ENCODE peak calls at places on chromosome 15, in seven cellular contexts. One of them, this sample, is unnamed.

GRCh38 chr15:45630958-45631691 is 3.7 kb upstream of the SQOR start:
- DNase-seq in H9: no peak
- DNase-seq in IMR-90: peak
- DNase-seq in H1: no peak
- DNase-seq in neuronal stem cell: no peak
- DNase-seq in trophoblast cell: peak
- DNase-seq in mesenchymal stem cell: peak
- DNase-seq in this sample: peak

GRCh38 chr15:81092559-81092902 is 41.5 kb upstream of the CFAP161 start:
- DNase-seq in H9: no peak
- DNase-seq in IMR-90: no peak
- DNase-seq in H1: no peak
- DNase-seq in neuronal stem cell: no peak
- DNase-seq in trophoblast cell: no peak
- DNase-seq in mesenchymal stem cell: no peak
- DNase-seq in this sample: no peak

GRCh38 chr15:84716036-84716732 is at the start of gene SEC11A:
- DNase-seq in H9: peak
- DNase-seq in IMR-90: peak
- DNase-seq in H1: peak
- DNase-seq in neuronal stem cell: peak
- DNase-seq in trophoblast cell: peak
- DNase-seq in mesenchymal stem cell: peak
- DNase-seq in this sample: peak

GRCh38 chr15:90934949-90935751 is at the start of gene UNC45A:
- DNase-seq in H9: peak
- DNase-seq in IMR-90: peak
- DNase-seq in H1: peak
- DNase-seq in neuronal stem cell: peak
- DNase-seq in trophoblast cell: peak
- DNase-seq in mesenchymal stem cell: peak
- DNase-seq in this sample: peak

GRCh38 chr15:43249699-43250203 is 17.0 kb downstream of the TGM5 start:
- DNase-seq in H9: no peak
- DNase-seq in IMR-90: peak
- DNase-seq in H1: no peak
- DNase-seq in neuronal stem cell: no peak
- DNase-seq in trophoblast cell: no peak
- DNase-seq in mesenchymal stem cell: peak
- DNase-seq in this sample: peak

GRCh38 chr15:93478922-93479321 is 389.9 kb upstream of the RGMA start:
- DNase-seq in H9: no peak
- DNase-seq in IMR-90: no peak
- DNase-seq in H1: no peak
- DNase-seq in neuronal stem cell: no peak
- DNase-seq in trophoblast cell: no peak
- DNase-seq in mesenchymal stem cell: no peak
- DNase-seq in this sample: peak

GRCh38 chr15:89419370-89419984 is 76.9 kb downstream of the RHCG start:
- DNase-seq in H9: peak
- DNase-seq in IMR-90: peak
- DNase-seq in H1: no peak
- DNase-seq in neuronal stem cell: peak
- DNase-seq in trophoblast cell: no peak
- DNase-seq in mesenchymal stem cell: peak
- DNase-seq in this sample: peak

GRCh38 chr15:67085818-67086649 is 20.6 kb downstream of the SMAD3 start:
- DNase-seq in H9: no peak
- DNase-seq in IMR-90: peak
- DNase-seq in H1: no peak
- DNase-seq in neuronal stem cell: no peak
- DNase-seq in trophoblast cell: peak
- DNase-seq in mesenchymal stem cell: peak
- DNase-seq in this sample: peak

GRCh38 chr15:68374346-68374745 is 57.6 kb downstream of the ITGA11 start:
- DNase-seq in H9: peak
- DNase-seq in IMR-90: no peak
- DNase-seq in H1: no peak
- DNase-seq in neuronal stem cell: no peak
- DNase-seq in trophoblast cell: no peak
- DNase-seq in mesenchymal stem cell: no peak
- DNase-seq in this sample: no peak

GRCh38 chr15:70569139-70569717 is 194.1 kb downstream of the UACA start:
- DNase-seq in H9: peak
- DNase-seq in IMR-90: peak
- DNase-seq in H1: no peak
- DNase-seq in neuronal stem cell: no peak
- DNase-seq in trophoblast cell: no peak
- DNase-seq in mesenchymal stem cell: peak
- DNase-seq in this sample: peak

GRCh38 chr15:19944261-19944888 is 597.2 kb downstream of the GOLGA6L6 start:
- DNase-seq in H9: no peak
- DNase-seq in IMR-90: no peak
- DNase-seq in H1: no peak
- DNase-seq in neuronal stem cell: no peak
- DNase-seq in trophoblast cell: no peak
- DNase-seq in mesenchymal stem cell: no peak
- DNase-seq in this sample: no peak

GRCh38 chr15:89278307-89278706 is 34.5 kb downstream of the FANCI start:
- DNase-seq in H9: no peak
- DNase-seq in IMR-90: peak
- DNase-seq in H1: no peak
- DNase-seq in neuronal stem cell: no peak
- DNase-seq in trophoblast cell: no peak
- DNase-seq in mesenchymal stem cell: no peak
- DNase-seq in this sample: no peak

GRCh38 chr15:94021621-94022320 is 209.6 kb upstream of the MCTP2 start:
- DNase-seq in H9: no peak
- DNase-seq in IMR-90: no peak
- DNase-seq in H1: no peak
- DNase-seq in neuronal stem cell: no peak
- DNase-seq in trophoblast cell: no peak
- DNase-seq in mesenchymal stem cell: no peak
- DNase-seq in this sample: no peak

GRCh38 chr15:74541494-74542191 is 623 bp downstream of the ARID3B start:
- DNase-seq in H9: peak
- DNase-seq in IMR-90: peak
- DNase-seq in H1: no peak
- DNase-seq in neuronal stem cell: peak
- DNase-seq in trophoblast cell: peak
- DNase-seq in mesenchymal stem cell: peak
- DNase-seq in this sample: peak

DNA sequence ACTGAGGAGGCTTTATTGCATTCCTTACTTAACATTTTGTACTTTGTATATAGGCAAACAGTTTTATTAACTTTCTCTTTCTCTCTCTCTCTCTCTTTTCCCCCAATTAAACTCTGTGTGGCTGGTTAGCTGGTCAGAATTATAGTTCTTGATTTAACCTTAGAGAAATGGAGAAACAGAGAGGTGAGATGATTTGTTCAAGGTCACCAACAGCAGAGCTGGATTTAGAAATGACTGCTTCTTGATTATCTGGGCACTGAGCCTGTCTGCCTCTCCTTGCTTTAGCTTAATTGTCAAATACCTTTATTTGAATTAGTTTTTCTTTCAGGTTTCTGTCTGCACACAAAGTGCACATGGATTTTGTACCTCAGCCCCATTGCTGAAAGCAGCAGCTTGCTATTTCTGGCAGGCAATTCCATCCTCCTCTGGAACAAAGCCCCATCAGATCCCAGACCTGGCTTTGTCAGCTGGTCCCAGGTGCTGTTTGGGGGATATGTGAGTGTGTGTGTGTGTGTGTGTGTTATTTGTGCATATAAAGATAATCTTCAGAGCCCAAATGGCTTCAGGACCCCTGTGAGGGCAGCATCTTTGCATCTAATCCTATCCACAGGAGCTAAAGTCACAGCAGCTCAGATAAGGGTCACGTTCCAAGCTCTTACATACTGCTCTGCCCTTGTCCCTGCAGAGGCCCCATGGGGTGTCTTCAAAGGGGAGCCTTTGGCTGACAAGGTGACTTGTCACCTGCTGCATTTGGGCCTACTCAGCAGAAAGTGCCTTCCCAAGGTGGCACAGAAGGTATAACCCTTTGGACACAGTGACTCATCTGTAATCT is 35.5 kb downstream of the GJD2 start:
- DNase-seq in H9: no peak
- DNase-seq in IMR-90: no peak
- DNase-seq in H1: no peak
- DNase-seq in neuronal stem cell: no peak
- DNase-seq in trophoblast cell: no peak
- DNase-seq in mesenchymal stem cell: no peak
- DNase-seq in this sample: no peak
- H2BK5ac ChIP-seq in H9: no peak
- H2BK5ac ChIP-seq in IMR-90: no peak
- H2BK5ac ChIP-seq in H1: no peak
- H2BK5ac ChIP-seq in neuronal stem cell: no peak
- H2BK5ac ChIP-seq in trophoblast cell: peak
- H2BK5ac ChIP-seq in mesenchymal stem cell: no peak
- H2BK5ac ChIP-seq in this sample: no peak

DNA sequence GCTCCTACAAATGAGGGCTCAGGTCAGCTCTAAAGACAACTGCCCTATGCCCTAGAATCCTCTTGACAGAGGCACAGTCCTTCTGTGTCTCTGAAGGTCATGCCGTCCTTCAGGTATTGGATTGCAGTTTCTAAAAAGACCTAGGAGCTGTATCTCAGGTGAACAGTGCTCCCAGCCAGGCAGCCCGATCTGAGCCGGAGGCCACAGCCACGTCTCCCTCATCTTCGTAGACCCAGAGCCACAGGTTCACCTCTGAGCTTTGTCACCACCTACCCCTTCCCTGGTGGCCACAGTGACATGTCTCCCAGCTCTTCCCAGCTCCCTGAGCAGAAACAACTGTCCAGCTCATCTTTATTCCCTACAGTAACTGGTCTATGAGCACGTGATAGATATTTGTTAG is 228.0 kb downstream of the VPS13C start:
- DNase-seq in H9: no peak
- DNase-seq in IMR-90: no peak
- DNase-seq in H1: no peak
- DNase-seq in neuronal stem cell: no peak
- DNase-seq in trophoblast cell: no peak
- DNase-seq in mesenchymal stem cell: no peak
- DNase-seq in this sample: no peak
- H2BK5ac ChIP-seq in H9: no peak
- H2BK5ac ChIP-seq in IMR-90: no peak
- H2BK5ac ChIP-seq in H1: no peak
- H2BK5ac ChIP-seq in neuronal stem cell: no peak
- H2BK5ac ChIP-seq in trophoblast cell: no peak
- H2BK5ac ChIP-seq in mesenchymal stem cell: no peak
- H2BK5ac ChIP-seq in this sample: no peak

DNA sequence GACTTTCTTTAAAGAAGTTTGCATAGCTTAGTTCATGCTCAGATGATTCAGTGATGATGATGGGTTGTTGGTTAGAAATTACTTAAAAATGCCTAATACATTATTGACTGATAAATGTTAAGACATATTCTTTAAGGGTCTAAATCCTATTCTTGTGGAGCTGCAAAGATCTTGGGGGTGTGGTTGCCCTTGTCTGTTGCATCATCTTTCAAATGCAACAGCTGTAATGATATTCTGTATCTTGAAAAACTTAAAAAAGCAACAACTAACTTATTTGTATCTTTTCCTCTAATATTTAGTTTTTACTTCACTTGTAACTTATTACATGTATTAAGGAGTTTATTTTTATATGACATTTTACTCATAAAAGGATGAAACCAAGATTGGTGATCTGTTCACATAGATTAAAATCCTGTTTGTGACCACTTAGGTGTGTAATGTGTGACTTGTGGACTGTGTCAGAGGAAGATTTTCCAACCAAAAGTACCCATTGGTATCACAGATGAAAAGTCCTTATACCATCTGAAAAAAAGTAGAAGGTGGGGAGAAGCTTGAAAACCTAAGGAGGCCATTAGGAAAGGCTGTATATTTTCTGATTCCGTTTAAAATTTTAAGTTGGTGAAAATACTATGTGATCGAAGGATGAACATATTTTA is 142.8 kb downstream of the IGF1R start:
- DNase-seq in H9: no peak
- DNase-seq in IMR-90: no peak
- DNase-seq in H1: no peak
- DNase-seq in neuronal stem cell: no peak
- DNase-seq in trophoblast cell: no peak
- DNase-seq in mesenchymal stem cell: no peak
- DNase-seq in this sample: no peak
- H2BK5ac ChIP-seq in H9: no peak
- H2BK5ac ChIP-seq in IMR-90: no peak
- H2BK5ac ChIP-seq in H1: no peak
- H2BK5ac ChIP-seq in neuronal stem cell: no peak
- H2BK5ac ChIP-seq in trophoblast cell: no peak
- H2BK5ac ChIP-seq in mesenchymal stem cell: no peak
- H2BK5ac ChIP-seq in this sample: no peak

DNA sequence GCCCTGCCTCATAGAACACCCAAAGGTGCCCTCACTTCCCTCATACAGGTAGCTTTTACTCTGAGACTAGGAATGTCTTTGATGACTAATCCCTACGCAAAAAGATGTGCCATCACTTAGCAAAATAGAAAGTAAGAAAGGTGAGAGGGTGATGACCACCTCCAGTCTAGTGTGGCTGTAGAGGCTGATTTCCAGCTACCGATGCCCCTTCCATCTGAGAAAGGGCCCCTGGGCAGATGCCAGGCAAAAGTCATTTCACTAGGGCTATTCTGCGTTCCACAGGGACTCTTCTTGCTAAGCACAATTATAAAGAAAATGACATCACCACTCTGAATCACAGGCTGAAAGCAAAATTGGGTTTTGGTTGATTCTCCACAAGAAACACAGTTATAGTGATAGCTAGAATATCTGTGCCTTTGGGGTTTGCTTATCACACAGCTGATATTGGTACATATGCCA is 77.4 kb downstream of the RBPMS2 start:
- DNase-seq in H9: no peak
- DNase-seq in IMR-90: peak
- DNase-seq in H1: no peak
- DNase-seq in neuronal stem cell: no peak
- DNase-seq in trophoblast cell: peak
- DNase-seq in mesenchymal stem cell: no peak
- DNase-seq in this sample: no peak
- H2BK5ac ChIP-seq in H9: no peak
- H2BK5ac ChIP-seq in IMR-90: no peak
- H2BK5ac ChIP-seq in H1: no peak
- H2BK5ac ChIP-seq in neuronal stem cell: no peak
- H2BK5ac ChIP-seq in trophoblast cell: no peak
- H2BK5ac ChIP-seq in mesenchymal stem cell: no peak
- H2BK5ac ChIP-seq in this sample: no peak

DNA sequence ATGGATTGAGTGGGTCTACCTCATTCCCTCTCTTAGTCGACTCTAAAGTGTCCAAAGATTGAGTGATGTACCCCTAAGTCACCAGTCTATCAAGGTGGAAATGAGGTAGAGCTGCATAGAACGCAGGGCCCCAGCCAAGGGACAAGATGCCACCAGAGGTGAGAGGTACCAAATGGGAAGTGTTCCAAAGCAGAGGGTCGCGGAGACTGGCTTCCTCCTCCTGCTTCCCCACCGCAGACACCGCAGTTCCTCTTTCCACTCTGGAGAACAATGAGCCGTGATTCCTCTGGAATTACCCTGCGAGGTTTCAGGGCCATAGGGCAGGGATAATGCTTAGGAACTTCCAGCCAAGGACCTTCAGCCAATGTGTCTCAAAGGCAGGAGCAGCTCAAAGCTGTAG is 55.8 kb downstream of the DAPK2 start:
- DNase-seq in H9: no peak
- DNase-seq in IMR-90: no peak
- DNase-seq in H1: no peak
- DNase-seq in neuronal stem cell: no peak
- DNase-seq in trophoblast cell: no peak
- DNase-seq in mesenchymal stem cell: no peak
- DNase-seq in this sample: no peak
- H2BK5ac ChIP-seq in H9: no peak
- H2BK5ac ChIP-seq in IMR-90: no peak
- H2BK5ac ChIP-seq in H1: no peak
- H2BK5ac ChIP-seq in neuronal stem cell: no peak
- H2BK5ac ChIP-seq in trophoblast cell: no peak
- H2BK5ac ChIP-seq in mesenchymal stem cell: no peak
- H2BK5ac ChIP-seq in this sample: no peak

This sample was measured in mesendoderm.